ENCODE peak calls at places on chromosomes 16 and 17, in seven cellular contexts. N, S, Y, I, W, P and F are unnamed samples.
A peak's percentile ranks its signal among the peaks of the same experiment; 100 is the strongest.

GRCh38 chr17:60442271-60443201 is 20.2 kb downstream of the CHCT1 start:
- DNase-seq in N (no peak), S (no peak), Y (no peak), I (no peak), W (no peak), P (no peak), F (no peak)

GRCh38 chr17:32609085-32609484 is 122.3 kb downstream of the CDK5R1 start:
- DNase-seq in N (no peak), S (peak; percentile 74), Y (peak; percentile 87), I (peak; percentile 52), W (no peak), P (peak; percentile 8), F (no peak)

GRCh38 chr17:61756561-61756960 is 106.8 kb downstream of the BRIP1 start:
- DNase-seq in N (no peak), S (no peak), Y (no peak), I (no peak), W (no peak), P (no peak), F (no peak)

GRCh38 chr16:1450841-1451240 is 6.5 kb upstream of the CCDC154 start:
- DNase-seq in N (no peak), S (no peak), Y (no peak), I (no peak), W (no peak), P (no peak), F (no peak)

GRCh38 chr17:78252111-78252634 is 20.7 kb downstream of the TMEM235 start:
- DNase-seq in N (no peak), S (peak; percentile 85), Y (peak; percentile 37), I (no peak), W (no peak), P (no peak), F (no peak)

GRCh38 chr16:50602531-50603205 is 54.5 kb downstream of the NKD1 start:
- DNase-seq in N (no peak), S (peak; percentile 57), Y (no peak), I (no peak), W (no peak), P (no peak), F (no peak)

GRCh38 chr17:6936370-6937028 is 59.4 kb upstream of the ALOX12 start:
- DNase-seq in N (no peak), S (peak; percentile 15), Y (no peak), I (no peak), W (no peak), P (peak; percentile 21), F (no peak)

GRCh38 chr17:57595942-57596695 is 149.0 kb downstream of the CCDC182 start:
- DNase-seq in N (no peak), S (no peak), Y (no peak), I (no peak), W (no peak), P (no peak), F (no peak)

GRCh38 chr17:27475070-27475673 is 18.9 kb downstream of the KSR1 start:
- DNase-seq in N (no peak), S (no peak), Y (no peak), I (no peak), W (no peak), P (no peak), F (no peak)

GRCh38 chr17:32298298-32298697 is 32.7 kb downstream of the RHBDL3 start:
- DNase-seq in N (no peak), S (no peak), Y (no peak), I (peak; percentile 23), W (no peak), P (no peak), F (no peak)

GRCh38 chr17:76446449-76447231 is 6.3 kb downstream of the UBE2O start:
- DNase-seq in N (no peak), S (no peak), Y (peak; percentile 42), I (peak; percentile 84), W (no peak), P (peak; percentile 20), F (no peak)

GRCh38 chr17:42518755-42519545 is 17.1 kb upstream of the NAGLU start:
- DNase-seq in N (no peak), S (no peak), Y (peak; percentile 69), I (peak; percentile 84), W (no peak), P (peak; percentile 58), F (peak; percentile 72)

GRCh38 chr17:71900830-71901229 is 220.0 kb upstream of the SOX9 start:
- DNase-seq in N (no peak), S (no peak), Y (no peak), I (no peak), W (no peak), P (no peak), F (no peak)

GRCh38 chr17:49403514-49404289 is 11.0 kb downstream of the PHB1 start:
- DNase-seq in N (no peak), S (peak; percentile 17), Y (no peak), I (no peak), W (no peak), P (peak; percentile 30), F (no peak)

GRCh38 chr16:57305159-57305811 is 20.8 kb upstream of the PLLP start:
- DNase-seq in N (no peak), S (no peak), Y (peak; percentile 24), I (no peak), W (no peak), P (no peak), F (no peak)

GRCh38 chr17:11485802-11486421 is 112.4 kb upstream of the DNAH9 start:
- DNase-seq in N (no peak), S (no peak), Y (no peak), I (no peak), W (no peak), P (no peak), F (no peak)

GRCh38 chr16:1706386-1707192 is 594 bp downstream of the MAPK8IP3 start:
- DNase-seq in N (no peak), S (peak; percentile 31), Y (no peak), I (no peak), W (no peak), P (no peak), F (no peak)

GRCh38 chr16:75254359-75254837 is 3.0 kb upstream of the BCAR1 start:
- DNase-seq in N (no peak), S (no peak), Y (no peak), I (peak; percentile 92), W (no peak), P (no peak), F (no peak)

GRCh38 chr16:1839554-1839953 is 12.5 kb downstream of the FAHD1 start:
- DNase-seq in N (peak; percentile 52), S (no peak), Y (no peak), I (no peak), W (no peak), P (no peak), F (no peak)

GRCh38 chr17:27491713-27492190 is 35.5 kb downstream of the KSR1 start:
- DNase-seq in N (no peak), S (no peak), Y (no peak), I (no peak), W (no peak), P (no peak), F (no peak)

GRCh38 chr17:64354824-64355535 is 35.7 kb downstream of the PECAM1 start:
- DNase-seq in N (no peak), S (no peak), Y (no peak), I (no peak), W (no peak), P (no peak), F (no peak)

GRCh38 chr17:14205992-14206461 is 30.6 kb downstream of the CDRT15 start:
- DNase-seq in N (no peak), S (peak; percentile 80), Y (peak; percentile 94), I (no peak), W (no peak), P (no peak), F (no peak)

GRCh38 chr17:37301288-37301687 is 74.5 kb upstream of the C17orf78 start:
- DNase-seq in N (no peak), S (no peak), Y (no peak), I (peak; percentile 70), W (no peak), P (no peak), F (no peak)

GRCh38 chr16:25297151-25297787 is 39.6 kb upstream of the ZKSCAN2 start:
- DNase-seq in N (no peak), S (no peak), Y (no peak), I (no peak), W (no peak), P (no peak), F (no peak)

GRCh38 chr16:25299792-25300590 is 42.3 kb upstream of the ZKSCAN2 start:
- DNase-seq in N (peak; percentile 98), S (no peak), Y (no peak), I (no peak), W (no peak), P (no peak), F (no peak)

DNA sequence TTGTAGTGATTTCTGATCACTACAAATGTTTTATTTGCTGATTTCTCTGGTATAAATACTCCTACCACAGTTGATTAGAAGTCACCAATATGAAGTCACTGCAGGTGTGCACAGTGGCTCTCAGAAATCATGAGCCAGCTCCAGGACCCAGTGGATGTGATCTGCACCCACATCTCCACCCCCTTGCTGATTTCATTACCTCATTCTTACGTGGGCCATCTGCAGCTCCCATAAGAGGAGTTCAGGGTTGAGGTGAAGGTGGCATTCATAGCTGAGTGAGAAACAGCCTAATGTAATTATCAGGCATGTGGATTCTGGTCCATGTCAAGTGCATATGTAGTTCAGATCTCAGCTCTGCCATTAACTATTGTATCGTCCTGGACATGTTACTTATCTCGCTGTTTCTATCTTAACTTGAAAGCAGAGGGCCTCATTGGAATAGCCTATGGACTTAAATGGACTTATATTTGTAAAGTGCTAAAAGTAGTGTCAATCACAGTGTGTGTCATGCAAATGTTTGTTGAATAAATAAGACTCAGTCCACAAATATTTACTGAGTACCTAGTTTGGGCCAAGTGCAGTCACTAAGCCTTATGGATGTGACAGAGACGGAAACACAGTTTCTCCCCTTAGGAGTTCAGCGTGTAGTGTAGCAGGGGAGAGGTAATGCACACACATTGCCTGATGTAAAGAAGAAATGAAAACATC is 40.7 kb upstream of the ZKSCAN2 start:
- DNase-seq in N (no peak), S (no peak), Y (no peak), I (peak; percentile 7), W (no peak), P (no peak), F (no peak)
- H3K27ac ChIP-seq in N (peak overlapping the region; percentile 95), S (no peak overlapping the region), Y (no peak overlapping the region), I (no peak overlapping the region), W (no peak overlapping the region), P (no peak overlapping the region), F (no peak overlapping the region)

DNA sequence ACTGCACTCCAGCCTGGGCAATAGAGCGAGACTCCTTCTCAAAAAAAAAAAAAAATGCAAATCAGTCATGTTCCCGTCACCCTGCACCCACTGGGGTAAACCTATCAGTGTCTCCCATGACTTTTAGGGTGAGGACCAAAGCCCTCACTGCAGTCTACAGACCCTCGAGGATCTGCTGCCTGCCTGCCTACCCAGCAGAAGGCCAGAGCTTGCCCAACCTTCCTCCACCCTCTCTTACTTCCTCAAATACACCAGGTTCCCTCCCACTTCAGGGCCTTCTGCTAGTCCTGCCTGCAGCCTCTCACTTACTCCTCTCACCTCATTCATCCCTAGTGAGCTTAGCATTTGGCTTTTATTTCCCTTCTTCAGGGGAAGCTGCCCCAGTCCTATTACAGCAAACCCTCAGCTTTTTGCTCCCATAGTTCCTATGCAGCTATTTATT is 17.7 kb upstream of the TOB1 start:
- DNase-seq in N (no peak), S (no peak), Y (peak; percentile 53), I (no peak), W (no peak), P (no peak), F (no peak)
- H3K27ac ChIP-seq in N (no peak overlapping the region), S (no peak overlapping the region), Y (peak overlapping the region; percentile 76), I (peak overlapping the region; percentile 68), W (no peak overlapping the region), P (peak overlapping the region; percentile 65), F (no peak overlapping the region)

GRCh38 chr17:5111402-5112204 is at the start of gene ZNF232:
- DNase-seq in N (peak; percentile 12), S (peak; percentile 89), Y (peak; percentile 97), I (peak; percentile 97), W (peak; percentile 96), P (peak; percentile 73), F (peak; percentile 94)
- H3K27ac ChIP-seq in N (no peak within 1 kb of the TSS), S (peak within 1 kb of the TSS; percentile 77), Y (peak within 1 kb of the TSS; percentile 81), I (peak within 1 kb of the TSS; percentile 90), W (no peak within 1 kb of the TSS), P (peak within 1 kb of the TSS; percentile 78), F (peak within 1 kb of the TSS; percentile 55)

GRCh38 chr16:3655791-3656490 is 1.4 kb downstream of the DNASE1 start:
- DNase-seq in N (no peak), S (no peak), Y (no peak), I (no peak), W (no peak), P (no peak), F (no peak)
- H3K27ac ChIP-seq in N (no peak overlapping the region), S (no peak overlapping the region), Y (peak overlapping the region; percentile 74), I (no peak overlapping the region), W (no peak overlapping the region), P (no peak overlapping the region), F (no peak overlapping the region)